ENCODE peak calls at places on chromosomes 12 and 14, in five cellular contexts. One of them, this sample, is unnamed.
A peak's percentile ranks its signal among the peaks of the same experiment; 100 is the strongest.

GRCh38 chr14:55399912-55400311 is 11.7 kb downstream of the ATG14 start:
- DNase-seq in suprapubic skin: no peak
- DNase-seq in neuronal stem cell: no peak
- DNase-seq in effector memory CD4-positive, alpha-beta T cell: no peak
- DNase-seq in neural progenitor cell: no peak
- DNase-seq in this sample: no peak

GRCh38 chr12:131434208-131435125 is 276.4 kb upstream of the SFSWAP start:
- DNase-seq in neuronal stem cell: no peak
- DNase-seq in suprapubic skin: peak; percentile 2
- DNase-seq in effector memory CD4-positive, alpha-beta T cell: no peak
- DNase-seq in neural progenitor cell: no peak
- DNase-seq in this sample: no peak

GRCh38 chr12:22494319-22494718 is 50.0 kb downstream of the C2CD5 start:
- DNase-seq in neural progenitor cell: no peak
- DNase-seq in suprapubic skin: no peak
- DNase-seq in neuronal stem cell: no peak
- DNase-seq in effector memory CD4-positive, alpha-beta T cell: no peak
- DNase-seq in this sample: no peak

GRCh38 chr12:88242939-88243338 is 100.8 kb downstream of the TMTC3 start:
- DNase-seq in neuronal stem cell: no peak
- DNase-seq in effector memory CD4-positive, alpha-beta T cell: no peak
- DNase-seq in suprapubic skin: no peak
- DNase-seq in neural progenitor cell: no peak
- DNase-seq in this sample: no peak

GRCh38 chr12:116200812-116201211 is 76.7 kb downstream of the MED13L start:
- DNase-seq in neuronal stem cell: no peak
- DNase-seq in effector memory CD4-positive, alpha-beta T cell: no peak
- DNase-seq in neural progenitor cell: no peak
- DNase-seq in suprapubic skin: no peak
- DNase-seq in this sample: no peak

GRCh38 chr14:67725171-67725570 is 23.5 kb downstream of the RDH12 start:
- DNase-seq in neuronal stem cell: no peak
- DNase-seq in neural progenitor cell: no peak
- DNase-seq in effector memory CD4-positive, alpha-beta T cell: no peak
- DNase-seq in suprapubic skin: no peak
- DNase-seq in this sample: no peak

GRCh38 chr12:113700943-113701342 is 229.3 kb upstream of the LHX5 start:
- DNase-seq in effector memory CD4-positive, alpha-beta T cell: no peak
- DNase-seq in neuronal stem cell: no peak
- DNase-seq in neural progenitor cell: peak; percentile 33
- DNase-seq in suprapubic skin: no peak
- DNase-seq in this sample: no peak

GRCh38 chr12:77980782-77981181 is 150.1 kb downstream of the NAV3 start:
- DNase-seq in neural progenitor cell: no peak
- DNase-seq in suprapubic skin: no peak
- DNase-seq in effector memory CD4-positive, alpha-beta T cell: no peak
- DNase-seq in neuronal stem cell: no peak
- DNase-seq in this sample: no peak

GRCh38 chr12:5627053-5627630 is 195.2 kb downstream of the NTF3 start:
- DNase-seq in neural progenitor cell: no peak
- DNase-seq in suprapubic skin: no peak
- DNase-seq in neuronal stem cell: no peak
- DNase-seq in effector memory CD4-positive, alpha-beta T cell: no peak
- DNase-seq in this sample: no peak

GRCh38 chr12:70555081-70555480 is 82.1 kb downstream of the PTPRB start:
- DNase-seq in neural progenitor cell: no peak
- DNase-seq in neuronal stem cell: no peak
- DNase-seq in effector memory CD4-positive, alpha-beta T cell: no peak
- DNase-seq in suprapubic skin: no peak
- DNase-seq in this sample: no peak

GRCh38 chr14:73058923-73059311 is 583 bp downstream of the RBM25 start:
- DNase-seq in neural progenitor cell: peak; percentile 48
- DNase-seq in suprapubic skin: peak; percentile 74
- DNase-seq in neuronal stem cell: no peak
- DNase-seq in effector memory CD4-positive, alpha-beta T cell: no peak
- DNase-seq in this sample: peak; percentile 42

GRCh38 chr14:77212933-77213656 is 31.5 kb downstream of the TMEM63C start:
- DNase-seq in effector memory CD4-positive, alpha-beta T cell: no peak
- DNase-seq in neural progenitor cell: peak; percentile 80
- DNase-seq in suprapubic skin: no peak
- DNase-seq in neuronal stem cell: peak; percentile 30
- DNase-seq in this sample: no peak

DNA sequence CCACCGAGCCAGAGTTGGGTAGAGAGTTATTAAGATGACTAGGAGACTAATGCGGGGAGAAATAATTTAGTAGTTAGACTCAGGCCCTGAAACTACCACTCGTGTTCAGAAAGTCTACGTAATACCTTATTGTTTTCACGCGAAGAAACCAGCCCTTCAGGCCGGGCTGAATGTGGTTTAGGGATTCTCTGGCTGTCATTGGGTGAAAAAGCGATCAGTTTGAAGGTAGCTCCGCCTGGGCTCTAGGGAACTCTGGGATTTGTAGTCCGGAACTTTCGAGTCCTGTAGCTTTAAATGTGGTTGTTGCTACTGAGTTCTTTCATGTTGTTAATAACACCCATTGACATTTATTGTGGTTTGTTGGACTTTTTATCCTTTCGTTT is 549 bp upstream of the WDR89 start:
- DNase-seq in effector memory CD4-positive, alpha-beta T cell: peak; percentile 63
- DNase-seq in neuronal stem cell: peak; percentile 92
- DNase-seq in suprapubic skin: peak; percentile 85
- DNase-seq in neural progenitor cell: peak; percentile 93
- DNase-seq in this sample: peak; percentile 33
- H3K4me3 ChIP-seq in effector memory CD4-positive, alpha-beta T cell: peak overlapping the region; percentile 60
- H3K4me3 ChIP-seq in neuronal stem cell: peak overlapping the region; percentile 80
- H3K4me3 ChIP-seq in suprapubic skin: peak overlapping the region; percentile 75
- H3K4me3 ChIP-seq in neural progenitor cell: peak overlapping the region; percentile 64
- H3K4me3 ChIP-seq in this sample: peak overlapping the region; percentile 72

GRCh38 chr14:90557516-90557915 is 160.7 kb downstream of the CALM1 start:
- DNase-seq in effector memory CD4-positive, alpha-beta T cell: no peak
- DNase-seq in neural progenitor cell: no peak
- DNase-seq in neuronal stem cell: no peak
- DNase-seq in suprapubic skin: no peak
- DNase-seq in this sample: no peak

GRCh38 chr14:90554341-90554740 is 157.5 kb downstream of the CALM1 start:
- DNase-seq in neuronal stem cell: no peak
- DNase-seq in effector memory CD4-positive, alpha-beta T cell: no peak
- DNase-seq in suprapubic skin: no peak
- DNase-seq in neural progenitor cell: no peak
- DNase-seq in this sample: no peak

GRCh38 chr14:90555126-90556049 is 158.6 kb downstream of the CALM1 start:
- DNase-seq in effector memory CD4-positive, alpha-beta T cell: no peak
- DNase-seq in neuronal stem cell: no peak
- DNase-seq in suprapubic skin: no peak
- DNase-seq in neural progenitor cell: no peak
- DNase-seq in this sample: no peak

GRCh38 chr14:90556666-90557450 is 160.0 kb downstream of the CALM1 start:
- DNase-seq in neural progenitor cell: no peak
- DNase-seq in neuronal stem cell: no peak
- DNase-seq in suprapubic skin: no peak
- DNase-seq in effector memory CD4-positive, alpha-beta T cell: no peak
- DNase-seq in this sample: no peak

DNA sequence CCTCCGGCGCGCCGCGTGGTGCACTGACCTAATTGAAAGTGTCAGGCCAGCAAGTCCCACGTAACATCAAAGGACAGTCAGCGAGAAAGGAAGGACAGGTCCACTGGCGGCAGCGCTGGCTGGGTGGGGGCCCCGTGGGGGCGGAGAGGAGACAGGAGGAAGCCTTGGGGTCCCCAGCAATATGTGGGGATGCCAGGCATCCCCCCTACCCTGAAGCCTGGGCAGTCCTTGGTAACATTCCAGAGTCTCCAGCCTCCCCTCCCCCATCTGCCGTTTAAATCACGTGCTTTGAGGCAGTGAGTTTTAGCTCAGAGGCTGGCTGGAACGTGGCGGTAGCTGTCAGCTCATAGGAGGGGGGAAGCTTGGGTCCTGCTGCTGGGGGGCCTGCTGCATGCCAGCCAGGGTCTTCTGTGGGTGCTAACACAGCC is 159.2 kb downstream of the CALM1 start:
- DNase-seq in neuronal stem cell: peak; percentile 58
- DNase-seq in effector memory CD4-positive, alpha-beta T cell: no peak
- DNase-seq in neural progenitor cell: peak; percentile 83
- DNase-seq in suprapubic skin: no peak
- DNase-seq in this sample: peak; percentile 47
- H3K4me3 ChIP-seq in neuronal stem cell: no peak overlapping the region
- H3K4me3 ChIP-seq in effector memory CD4-positive, alpha-beta T cell: no peak overlapping the region
- H3K4me3 ChIP-seq in neural progenitor cell: no peak overlapping the region
- H3K4me3 ChIP-seq in suprapubic skin: no peak overlapping the region
- H3K4me3 ChIP-seq in this sample: peak overlapping the region; percentile 25

GRCh38 chr14:20723458-20723857 is 22.2 kb upstream of the EDDM3A start:
- DNase-seq in neural progenitor cell: no peak
- DNase-seq in effector memory CD4-positive, alpha-beta T cell: no peak
- DNase-seq in suprapubic skin: no peak
- DNase-seq in neuronal stem cell: no peak
- DNase-seq in this sample: no peak
- H3K4me3 ChIP-seq in neural progenitor cell: no peak overlapping the region
- H3K4me3 ChIP-seq in effector memory CD4-positive, alpha-beta T cell: no peak overlapping the region
- H3K4me3 ChIP-seq in suprapubic skin: no peak overlapping the region
- H3K4me3 ChIP-seq in neuronal stem cell: no peak overlapping the region
- H3K4me3 ChIP-seq in this sample: no peak overlapping the region

GRCh38 chr12:101637936-101638335 is 43.2 kb downstream of the MYBPC1 start:
- DNase-seq in effector memory CD4-positive, alpha-beta T cell: no peak
- DNase-seq in neural progenitor cell: no peak
- DNase-seq in neuronal stem cell: no peak
- DNase-seq in suprapubic skin: no peak
- DNase-seq in this sample: no peak

GRCh38 chr12:101647711-101648110 is 49.7 kb upstream of the CHPT1 start:
- DNase-seq in neuronal stem cell: no peak
- DNase-seq in neural progenitor cell: no peak
- DNase-seq in effector memory CD4-positive, alpha-beta T cell: no peak
- DNase-seq in suprapubic skin: no peak
- DNase-seq in this sample: no peak

GRCh38 chr12:101648195-101648594 is 49.2 kb upstream of the CHPT1 start:
- DNase-seq in effector memory CD4-positive, alpha-beta T cell: no peak
- DNase-seq in suprapubic skin: no peak
- DNase-seq in neural progenitor cell: no peak
- DNase-seq in neuronal stem cell: no peak
- DNase-seq in this sample: no peak

GRCh38 chr12:101642115-101643067 is 47.6 kb downstream of the MYBPC1 start:
- DNase-seq in neural progenitor cell: peak; percentile 69
- DNase-seq in suprapubic skin: no peak
- DNase-seq in neuronal stem cell: peak; percentile 2
- DNase-seq in effector memory CD4-positive, alpha-beta T cell: no peak
- DNase-seq in this sample: no peak
- H3K4me3 ChIP-seq in neural progenitor cell: peak overlapping the region; percentile 34
- H3K4me3 ChIP-seq in suprapubic skin: peak overlapping the region; percentile 32
- H3K4me3 ChIP-seq in neuronal stem cell: peak overlapping the region; percentile 27
- H3K4me3 ChIP-seq in effector memory CD4-positive, alpha-beta T cell: no peak overlapping the region
- H3K4me3 ChIP-seq in this sample: no peak overlapping the region

GRCh38 chr14:101584049-101584859 is 23.0 kb downstream of the DIO3 start:
- DNase-seq in neural progenitor cell: no peak
- DNase-seq in effector memory CD4-positive, alpha-beta T cell: no peak
- DNase-seq in neuronal stem cell: no peak
- DNase-seq in suprapubic skin: peak; percentile 76
- DNase-seq in this sample: peak; percentile 35
- H3K4me3 ChIP-seq in neural progenitor cell: no peak overlapping the region
- H3K4me3 ChIP-seq in effector memory CD4-positive, alpha-beta T cell: no peak overlapping the region
- H3K4me3 ChIP-seq in neuronal stem cell: no peak overlapping the region
- H3K4me3 ChIP-seq in suprapubic skin: peak overlapping the region; percentile 23
- H3K4me3 ChIP-seq in this sample: no peak overlapping the region

GRCh38 chr12:130286741-130287140 is 50.9 kb upstream of the PIWIL1 start:
- DNase-seq in suprapubic skin: no peak
- DNase-seq in effector memory CD4-positive, alpha-beta T cell: no peak
- DNase-seq in neuronal stem cell: no peak
- DNase-seq in neural progenitor cell: no peak
- DNase-seq in this sample: no peak

GRCh38 chr12:130286041-130286440 is 51.6 kb upstream of the PIWIL1 start:
- DNase-seq in effector memory CD4-positive, alpha-beta T cell: no peak
- DNase-seq in neuronal stem cell: no peak
- DNase-seq in suprapubic skin: no peak
- DNase-seq in neural progenitor cell: peak; percentile 43
- DNase-seq in this sample: no peak

GRCh38 chr12:130290114-130290513 is 47.6 kb upstream of the PIWIL1 start:
- DNase-seq in effector memory CD4-positive, alpha-beta T cell: no peak
- DNase-seq in neural progenitor cell: no peak
- DNase-seq in neuronal stem cell: no peak
- DNase-seq in suprapubic skin: no peak
- DNase-seq in this sample: no peak

GRCh38 chr12:130288201-130288600 is 49.5 kb upstream of the PIWIL1 start:
- DNase-seq in suprapubic skin: no peak
- DNase-seq in effector memory CD4-positive, alpha-beta T cell: no peak
- DNase-seq in neuronal stem cell: no peak
- DNase-seq in neural progenitor cell: no peak
- DNase-seq in this sample: no peak
- H3K4me3 ChIP-seq in suprapubic skin: no peak overlapping the region
- H3K4me3 ChIP-seq in effector memory CD4-positive, alpha-beta T cell: no peak overlapping the region
- H3K4me3 ChIP-seq in neuronal stem cell: no peak overlapping the region
- H3K4me3 ChIP-seq in neural progenitor cell: no peak overlapping the region
- H3K4me3 ChIP-seq in this sample: no peak overlapping the region

GRCh38 chr14:60254176-60254575 is 5.2 kb downstream of the PPM1A start:
- DNase-seq in neuronal stem cell: no peak
- DNase-seq in effector memory CD4-positive, alpha-beta T cell: no peak
- DNase-seq in neural progenitor cell: no peak
- DNase-seq in suprapubic skin: no peak
- DNase-seq in this sample: no peak
- H3K4me3 ChIP-seq in neuronal stem cell: no peak overlapping the region
- H3K4me3 ChIP-seq in effector memory CD4-positive, alpha-beta T cell: no peak overlapping the region
- H3K4me3 ChIP-seq in neural progenitor cell: no peak overlapping the region
- H3K4me3 ChIP-seq in suprapubic skin: no peak overlapping the region
- H3K4me3 ChIP-seq in this sample: no peak overlapping the region